ENCODE peak calls at places on chromosome 1, in nine cellular contexts. C, L, F, Y, S, B, X, N and H are unnamed samples.

GRCh38 chr1:204320413-204320812 is 39.3 kb downstream of the PLEKHA6 start:
- DNase-seq in C (peak), L (no peak), F (no peak), Y (no peak), S (no peak), B (no peak), X (no peak), N (no peak), H (no peak)

GRCh38 chr1:36475341-36475740 is 7.4 kb downstream of the CSF3R start:
- DNase-seq in C (no peak), L (no peak), F (no peak), Y (peak), S (no peak), B (no peak), X (no peak), N (no peak), H (no peak)

GRCh38 chr1:228034954-228035837 is 28.4 kb downstream of the WNT3A start:
- DNase-seq in C (no peak), L (no peak), F (no peak), Y (peak), S (no peak), B (no peak), X (no peak), N (no peak), H (no peak)

GRCh38 chr1:226973898-226974543 is 33.9 kb downstream of the COQ8A start:
- DNase-seq in C (no peak), L (no peak), F (no peak), Y (no peak), S (no peak), B (peak), X (no peak), N (no peak), H (no peak)

GRCh38 chr1:92096317-92096716 is 16.2 kb downstream of the BTBD8 start:
- DNase-seq in C (peak), L (peak), F (no peak), Y (no peak), S (no peak), B (no peak), X (no peak), N (no peak), H (no peak)

GRCh38 chr1:33349778-33350610 is 29.1 kb upstream of the A3GALT2 start:
- DNase-seq in C (peak), L (peak), F (peak), Y (peak), S (peak), B (peak), X (no peak), N (peak), H (peak)

GRCh38 chr1:184754479-184755225 is at the start of gene EDEM3:
- DNase-seq in C (peak), L (peak), F (peak), Y (peak), S (peak), B (peak), X (peak), N (peak), H (peak)

GRCh38 chr1:40073062-40073461 is 24.0 kb downstream of the PPT1 start:
- DNase-seq in C (no peak), L (no peak), F (no peak), Y (no peak), S (no peak), B (no peak), X (no peak), N (no peak), H (no peak)

GRCh38 chr1:23906731-23907130 is 6.4 kb downstream of the CNR2 start:
- DNase-seq in C (no peak), L (no peak), F (no peak), Y (no peak), S (no peak), B (no peak), X (no peak), N (no peak), H (no peak)

GRCh38 chr1:180633092-180634045 is 1.5 kb downstream of the XPR1 start:
- DNase-seq in C (peak), L (no peak), F (no peak), Y (no peak), S (no peak), B (no peak), X (no peak), N (no peak), H (no peak)

GRCh38 chr1:180631197-180631765 is 541 bp upstream of the XPR1 start:
- DNase-seq in C (no peak), L (peak), F (no peak), Y (no peak), S (no peak), B (no peak), X (no peak), N (no peak), H (no peak)

GRCh38 chr1:180630408-180631196 is 1.2 kb upstream of the XPR1 start:
- DNase-seq in C (no peak), L (no peak), F (no peak), Y (no peak), S (no peak), B (no peak), X (no peak), N (no peak), H (no peak)

GRCh38 chr1:180632326-180633088 is 685 bp downstream of the XPR1 start:
- DNase-seq in C (no peak), L (peak), F (peak), Y (peak), S (peak), B (peak), X (no peak), N (peak), H (peak)

GRCh38 chr1:180631766-180632325 is at the start of gene XPR1:
- DNase-seq in C (peak), L (peak), F (peak), Y (peak), S (peak), B (peak), X (peak), N (peak), H (peak)
- TF ChIP-seq CTCF in C (peak), L (peak), F (peak), Y (peak), S (no peak), B (peak), X (no peak), N (no peak), H (no peak)

GRCh38 chr1:169111472-169111871 is 5.0 kb downstream of the ATP1B1 start:
- DNase-seq in C (no peak), L (no peak), F (no peak), Y (no peak), S (no peak), B (no peak), X (no peak), N (no peak), H (no peak)
- TF ChIP-seq CTCF in C (no peak), L (no peak), F (no peak), Y (no peak), S (no peak), B (no peak), X (no peak), N (no peak), H (no peak)

GRCh38 chr1:214125819-214126218 is 138.0 kb downstream of the PROX1 start:
- DNase-seq in C (no peak), L (no peak), F (no peak), Y (no peak), S (no peak), B (no peak), X (no peak), N (no peak), H (no peak)

GRCh38 chr1:214124915-214125314 is 137.1 kb downstream of the PROX1 start:
- DNase-seq in C (no peak), L (no peak), F (no peak), Y (no peak), S (no peak), B (no peak), X (no peak), N (no peak), H (no peak)

GRCh38 chr1:214122110-214122509 is 134.3 kb downstream of the PROX1 start:
- DNase-seq in C (no peak), L (no peak), F (no peak), Y (no peak), S (no peak), B (no peak), X (no peak), N (no peak), H (no peak)

GRCh38 chr1:214123061-214123784 is 135.4 kb downstream of the PROX1 start:
- DNase-seq in C (peak), L (peak), F (peak), Y (no peak), S (peak), B (no peak), X (peak), N (peak), H (no peak)

DNA sequence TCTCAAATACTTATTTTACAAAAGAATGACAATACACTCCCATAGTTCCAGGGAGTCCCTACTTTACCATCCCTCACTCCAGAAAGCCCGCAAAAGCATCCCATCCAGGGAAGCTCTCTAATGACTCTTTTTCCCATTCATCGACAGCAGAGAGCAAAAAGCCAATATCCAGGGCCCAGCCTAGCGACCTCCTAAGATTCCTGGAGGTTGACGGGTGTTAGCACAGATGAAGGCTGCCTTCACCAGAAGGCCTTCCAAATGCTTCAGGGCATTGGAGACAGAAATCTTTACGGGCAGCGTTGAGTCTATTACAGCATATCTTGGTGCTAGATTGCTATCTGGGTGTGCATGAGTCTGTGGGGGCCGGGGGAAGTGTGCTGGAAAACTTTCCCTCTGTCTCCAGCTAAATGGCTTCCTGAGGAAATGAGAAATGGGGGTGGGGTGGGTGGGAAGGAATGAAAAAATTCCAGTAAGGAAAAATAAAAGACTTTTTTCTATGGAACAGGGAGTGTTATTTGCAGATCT is 136.6 kb downstream of the PROX1 start:
- DNase-seq in C (no peak), L (no peak), F (no peak), Y (no peak), S (no peak), B (no peak), X (no peak), N (no peak), H (no peak)
- TF ChIP-seq CTCF in C (no peak), L (no peak), F (no peak), Y (no peak), S (no peak), B (no peak), X (no peak), N (no peak), H (no peak)

GRCh38 chr1:152003846-152004442 is 10.3 kb upstream of the S100A10 start:
- DNase-seq in C (no peak), L (no peak), F (no peak), Y (no peak), S (no peak), B (no peak), X (no peak), N (no peak), H (no peak)
- TF ChIP-seq CTCF in C (peak), L (no peak), F (no peak), Y (no peak), S (no peak), B (peak), X (peak), N (no peak), H (no peak)

GRCh38 chr1:111468717-111469100 is 5.1 kb upstream of the C1orf162 start:
- DNase-seq in C (peak), L (no peak), F (no peak), Y (no peak), S (no peak), B (no peak), X (no peak), N (no peak), H (no peak)
- TF ChIP-seq CTCF in C (no peak), L (no peak), F (no peak), Y (no peak), S (no peak), B (no peak), X (no peak), N (no peak), H (no peak)

DNA sequence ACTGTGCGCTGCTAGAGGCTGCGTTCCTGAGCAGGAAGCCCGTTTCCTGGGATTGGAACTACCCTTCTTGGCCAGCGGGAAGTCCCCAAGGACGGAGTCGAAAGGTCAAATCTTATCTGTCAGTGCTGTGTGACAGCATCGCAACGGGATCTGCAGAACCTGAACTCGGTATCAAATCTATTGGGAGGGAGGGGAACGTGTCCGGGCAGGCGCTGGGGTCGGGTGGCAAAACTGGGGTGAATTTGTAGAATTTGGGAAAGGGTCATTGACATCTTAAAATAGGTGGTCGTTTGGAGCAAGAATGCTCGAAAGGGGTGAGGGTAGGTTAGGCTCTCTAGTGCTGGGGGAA is 725 bp upstream of the ARPC5 start:
- DNase-seq in C (no peak), L (no peak), F (no peak), Y (no peak), S (no peak), B (no peak), X (no peak), N (no peak), H (no peak)
- TF ChIP-seq CTCF in C (no peak), L (no peak), F (no peak), Y (no peak), S (no peak), B (no peak), X (no peak), N (no peak), H (no peak)